ENCODE peak calls at places on chromosomes 1 and 21, in eight cellular contexts. H, G, F, S, E, Z, T and U are unnamed samples.

GRCh38 chr1:215794151-215794550 is 227.0 kb downstream of the KCTD3 start:
- DNase-seq in H (no peak), G (no peak), F (peak; percentile 98), S (no peak), E (no peak), Z (no peak), T (no peak), U (no peak)

GRCh38 chr21:46096997-46097825 is 701 bp upstream of the COL6A2 start:
- DNase-seq in H (no peak), G (peak; percentile 88), F (no peak), S (no peak), E (no peak), Z (peak; percentile 35), T (no peak), U (peak; percentile 77)

GRCh38 chr21:41008971-41009370 is 159.0 kb upstream of the BACE2 start:
- DNase-seq in H (no peak), G (no peak), F (no peak), S (no peak), E (no peak), Z (no peak), T (no peak), U (no peak)

GRCh38 chr21:46362946-46363345 is 39.0 kb downstream of the PCNT start:
- DNase-seq in H (no peak), G (no peak), F (no peak), S (no peak), E (no peak), Z (no peak), T (no peak), U (no peak)

GRCh38 chr1:89095737-89096136 is 30.2 kb downstream of the GBP2 start:
- DNase-seq in H (no peak), G (no peak), F (no peak), S (no peak), E (no peak), Z (no peak), T (no peak), U (no peak)

GRCh38 chr1:152582647-152583046 is 2.3 kb upstream of the LCE3D start:
- DNase-seq in H (no peak), G (no peak), F (no peak), S (no peak), E (no peak), Z (no peak), T (no peak), U (peak; percentile 1)

GRCh38 chr1:113178106-113178505 is 105.1 kb downstream of the LRIG2 start:
- DNase-seq in H (no peak), G (no peak), F (no peak), S (no peak), E (no peak), Z (no peak), T (no peak), U (no peak)

GRCh38 chr1:185017338-185017737 is 28.0 kb upstream of the RNF2 start:
- DNase-seq in H (no peak), G (no peak), F (no peak), S (no peak), E (peak; percentile 80), Z (no peak), T (peak; percentile 74), U (no peak)

GRCh38 chr1:180363596-180363995 is 133.5 kb downstream of the LHX4 start:
- DNase-seq in H (no peak), G (no peak), F (no peak), S (no peak), E (no peak), Z (no peak), T (no peak), U (no peak)

GRCh38 chr1:109805486-109806180 is 41.9 kb upstream of the EPS8L3 start:
- DNase-seq in H (no peak), G (peak; percentile 46), F (peak; percentile 37), S (no peak), E (no peak), Z (peak; percentile 15), T (peak; percentile 43), U (no peak)

GRCh38 chr1:205543351-205544305 is 39.2 kb downstream of the CDK18 start:
- DNase-seq in H (no peak), G (peak; percentile 94), F (peak; percentile 88), S (no peak), E (peak; percentile 46), Z (no peak), T (peak; percentile 77), U (peak; percentile 88)

GRCh38 chr1:76862447-76862846 is 4.8 kb upstream of the ST6GALNAC5 start:
- DNase-seq in H (no peak), G (no peak), F (no peak), S (no peak), E (peak; percentile 51), Z (no peak), T (peak; percentile 66), U (no peak)

GRCh38 chr21:16192900-16193299 is 463.1 kb downstream of the USP25 start:
- DNase-seq in H (no peak), G (no peak), F (no peak), S (no peak), E (no peak), Z (no peak), T (peak; percentile 29), U (no peak)

GRCh38 chr1:227559499-227559898 is 3.9 kb upstream of the ZNF678 start:
- DNase-seq in H (no peak), G (no peak), F (no peak), S (no peak), E (no peak), Z (no peak), T (no peak), U (peak; percentile 22)

GRCh38 chr1:23168079-23168461 is 586 bp downstream of the LUZP1 start:
- DNase-seq in H (peak; percentile 13), G (no peak), F (peak; percentile 52), S (peak; percentile 9), E (no peak), Z (peak; percentile 51), T (no peak), U (no peak)

GRCh38 chr1:232635778-232636356 is 5.9 kb upstream of the SIPA1L2 start:
- DNase-seq in H (no peak), G (no peak), F (peak; percentile 79), S (no peak), E (no peak), Z (no peak), T (peak; percentile 88), U (peak; percentile 39)

GRCh38 chr21:23633447-23633846 is 1973.8 kb downstream of the MRPL39 start:
- DNase-seq in H (no peak), G (no peak), F (peak; percentile 95), S (no peak), E (no peak), Z (no peak), T (no peak), U (no peak)

GRCh38 chr1:172638885-172639831 is 19.7 kb upstream of the FASLG start:
- DNase-seq in H (peak; percentile 70), G (peak; percentile 82), F (no peak), S (peak; percentile 59), E (peak; percentile 76), Z (peak; percentile 77), T (peak; percentile 46), U (no peak)

GRCh38 chr1:151347523-151348246 is 633 bp upstream of the RFX5 start:
- DNase-seq in H (no peak), G (no peak), F (no peak), S (no peak), E (no peak), Z (no peak), T (no peak), U (no peak)

GRCh38 chr1:118928739-118929554 is 59.2 kb downstream of the TBX15 start:
- DNase-seq in H (no peak), G (no peak), F (no peak), S (no peak), E (no peak), Z (no peak), T (peak; percentile 40), U (peak; percentile 7)

GRCh38 chr1:2956571-2956970 is 64.7 kb upstream of the ACTRT2 start:
- DNase-seq in H (no peak), G (no peak), F (no peak), S (no peak), E (no peak), Z (no peak), T (no peak), U (no peak)